ENCODE peak calls at places on chromosomes 12 and 14, in seven cellular contexts. X is pancreas, V is stomach, O is body of pancreas, B is K562, M is left lung, R is Panc1. Y is an unnamed sample.

GRCh38 chr12:1845427-1845826 is 25.1 kb downstream of the LRTM2 start:
- DNase-seq in B (no peak), O (peak; percentile 1), R (no peak), M (no peak), V (no peak), X (no peak), Y (peak; percentile 59)

GRCh38 chr14:53109688-53110041 is 43.5 kb downstream of the DDHD1 start:
- DNase-seq in V (no peak), X (no peak), M (no peak), R (no peak), O (no peak), B (no peak), Y (no peak)

GRCh38 chr12:16618256-16618655 is 12.3 kb upstream of the LMO3 start:
- DNase-seq in B (no peak), O (no peak), M (no peak), V (no peak), X (no peak), R (no peak), Y (no peak)

GRCh38 chr12:27361372-27361771 is 28.7 kb downstream of the BMAL2 start:
- DNase-seq in X (no peak), V (no peak), M (no peak), B (no peak), R (no peak), O (no peak), Y (no peak)

GRCh38 chr14:94946244-94946643 is 176.3 kb upstream of the GSC start:
- DNase-seq in R (no peak), X (no peak), B (no peak), O (no peak), M (no peak), V (no peak), Y (no peak)

GRCh38 chr14:99946652-99947489 is 118.4 kb upstream of the EVL start:
- DNase-seq in O (peak; percentile 45), V (peak; percentile 55), M (no peak), R (no peak), X (peak; percentile 43), B (peak; percentile 53), Y (peak; percentile 60)

GRCh38 chr12:123861392-123861791 is 99.3 kb downstream of the DNAH10 start:
- DNase-seq in X (no peak), O (no peak), M (no peak), V (no peak), R (no peak), B (no peak), Y (peak; percentile 6)

GRCh38 chr14:74732387-74732786 is 19.4 kb downstream of the FCF1 start:
- DNase-seq in M (no peak), B (no peak), V (no peak), X (no peak), R (no peak), O (no peak), Y (no peak)

GRCh38 chr12:58502857-58503256 is 417.4 kb downstream of the LRIG3 start:
- DNase-seq in O (no peak), X (no peak), M (no peak), B (no peak), R (no peak), V (no peak), Y (no peak)

GRCh38 chr14:65940056-65940735 is 527.7 kb downstream of the FUT8 start:
- DNase-seq in M (no peak), O (no peak), R (no peak), B (peak; percentile 43), X (no peak), V (no peak), Y (no peak)

GRCh38 chr12:26195250-26195640 is at the start of gene SSPN:
- DNase-seq in O (peak; percentile 73), M (peak; percentile 83), X (peak; percentile 79), B (no peak), V (peak; percentile 61), R (peak; percentile 35), Y (no peak)

GRCh38 chr14:20427231-20428009 is 8.5 kb downstream of the KLHL33 start:
- DNase-seq in B (peak; percentile 69), M (no peak), X (no peak), O (no peak), R (no peak), V (no peak), Y (no peak)

GRCh38 chr14:74141703-74142102 is 56.9 kb downstream of the LIN52 start:
- DNase-seq in V (no peak), O (no peak), M (no peak), R (no peak), X (no peak), B (no peak), Y (no peak)

GRCh38 chr14:36256131-36256801 is 64.2 kb downstream of the MBIP start:
- DNase-seq in O (peak; percentile 21), B (no peak), R (no peak), V (peak; percentile 65), M (no peak), X (no peak), Y (no peak)

DNA sequence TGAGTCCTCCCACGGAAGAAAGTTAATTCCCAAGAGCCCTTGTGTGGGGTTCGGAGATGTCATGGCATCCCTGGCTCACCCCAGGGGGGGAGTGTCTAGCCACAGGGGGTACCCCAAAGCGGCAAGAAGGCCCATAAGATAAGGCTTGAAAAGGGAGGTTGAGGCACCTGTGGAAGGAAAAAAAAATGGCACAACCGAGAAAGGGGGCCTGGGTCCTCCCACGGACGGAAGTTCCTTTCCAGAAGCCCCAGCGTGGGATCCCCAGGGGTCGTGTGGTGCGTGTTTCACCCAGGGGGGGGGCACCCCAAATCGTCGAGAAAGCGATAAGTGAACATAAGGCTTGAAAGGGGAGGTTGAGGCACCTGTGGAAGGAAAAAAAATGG is 266.7 kb downstream of the ALG10 start:
- DNase-seq in V (no peak), X (no peak), R (no peak), O (no peak), M (peak; percentile 49), B (no peak), Y (peak; percentile 18)
- H3K9me3 ChIP-seq in V (peaks cover 94% of the 10 kb centered on the region), X (no peaks in the 10 kb centered on the region), R (no peaks in the 10 kb centered on the region), O (no peaks in the 10 kb centered on the region), M (peaks cover 100% of the 10 kb centered on the region), B (peaks cover 2% of the 10 kb centered on the region), Y (no peaks in the 10 kb centered on the region)

GRCh38 chr12:22271036-22271435 is 63.5 kb downstream of the ST8SIA1 start:
- DNase-seq in B (no peak), O (no peak), V (no peak), M (no peak), R (no peak), X (no peak), Y (no peak)

GRCh38 chr12:22275847-22276246 is 58.7 kb downstream of the ST8SIA1 start:
- DNase-seq in B (no peak), O (peak; percentile 58), V (peak; percentile 45), M (no peak), R (no peak), X (no peak), Y (peak; percentile 82)

GRCh38 chr12:22272596-22272995 is 61.9 kb downstream of the ST8SIA1 start:
- DNase-seq in M (no peak), V (no peak), R (no peak), O (no peak), B (no peak), X (no peak), Y (no peak)

GRCh38 chr12:22276846-22277245 is 57.7 kb downstream of the ST8SIA1 start:
- DNase-seq in B (no peak), X (no peak), V (no peak), O (no peak), M (no peak), R (no peak), Y (no peak)

GRCh38 chr12:22276313-22276712 is 58.2 kb downstream of the ST8SIA1 start:
- DNase-seq in M (no peak), O (no peak), B (no peak), R (no peak), X (no peak), V (no peak), Y (no peak)
- H3K4me3 ChIP-seq in M (no peak overlapping the region), O (no peak overlapping the region), B (no peak overlapping the region), R (no peak overlapping the region), X (no peak overlapping the region), V (no peak overlapping the region), Y (no peak overlapping the region)

GRCh38 chr12:117890137-117890536 is 78.7 kb downstream of the KSR2 start:
- DNase-seq in R (no peak), O (no peak), X (no peak), M (no peak), B (peak; percentile 8), V (no peak), Y (no peak)
- TF ChIP-seq CTCF in R (peak; percentile 38), O (no peak), X (no peak), M (no peak), B (peak; percentile 32), V (no peak), Y (no peak)

DNA sequence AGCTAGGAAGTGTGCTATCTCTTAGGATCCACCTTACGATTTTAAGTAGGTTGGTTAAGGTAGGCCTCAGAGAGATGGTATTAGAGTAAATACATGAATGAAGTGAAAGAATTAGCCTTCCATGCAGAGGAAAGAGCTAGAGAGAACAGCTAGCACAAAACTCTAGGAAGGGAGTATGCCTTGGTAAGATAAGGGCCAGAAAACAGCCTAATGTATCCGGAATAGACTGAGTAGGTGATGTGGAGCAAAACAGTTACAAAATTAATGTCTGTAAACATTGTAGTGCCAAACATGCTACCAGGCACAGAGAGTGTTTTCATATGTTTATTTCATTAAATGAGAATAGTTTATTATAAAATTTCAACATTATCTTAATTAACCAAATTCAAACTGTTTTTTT is 315.1 kb downstream of the SOX5 start:
- DNase-seq in M (no peak), R (no peak), V (no peak), O (no peak), B (peak; percentile 30), X (no peak), Y (no peak)
- H3K9me3 ChIP-seq in M (no peaks in the 10 kb centered on the region), R (no peaks in the 10 kb centered on the region), V (no peaks in the 10 kb centered on the region), O (no peaks in the 10 kb centered on the region), B (no peaks in the 10 kb centered on the region), X (no peaks in the 10 kb centered on the region), Y (no peaks in the 10 kb centered on the region)

GRCh38 chr14:104735830-104736642 is 12.0 kb downstream of the ADSS1 start:
- DNase-seq in R (no peak), M (no peak), V (peak; percentile 87), X (no peak), B (no peak), O (peak; percentile 46), Y (no peak)
- H3K4me3 ChIP-seq in R (no peak overlapping the region), M (no peak overlapping the region), V (no peak overlapping the region), X (no peak overlapping the region), B (no peak overlapping the region), O (no peak overlapping the region), Y (no peak overlapping the region)

GRCh38 chr12:39442895-39443703 is at the start of gene KIF21A:
- DNase-seq in M (peak; percentile 95), O (peak; percentile 96), V (peak; percentile 94), B (peak; percentile 95), X (peak; percentile 96), R (peak; percentile 80), Y (peak; percentile 89)
- TF ChIP-seq CTCF in M (peak; percentile 77), O (peak; percentile 98), V (no peak), B (peak; percentile 75), X (peak; percentile 86), R (peak; percentile 71), Y (peak; percentile 52)

GRCh38 chr14:50045837-50046236 is 70.5 kb downstream of the VCPKMT start:
- DNase-seq in O (no peak), B (no peak), V (no peak), M (no peak), X (no peak), R (no peak), Y (no peak)
- H3K9me3 ChIP-seq in O (no peaks in the 10 kb centered on the region), B (no peaks in the 10 kb centered on the region), V (no peaks in the 10 kb centered on the region), M (no peaks in the 10 kb centered on the region), X (no peaks in the 10 kb centered on the region), R (no peaks in the 10 kb centered on the region), Y (no peaks in the 10 kb centered on the region)

Y was measured in RWPE2.